ENCODE peak calls at places on chromosomes 12 and 14, in four cellular contexts. C is IMR-90, V is body of pancreas, B is breast epithelium. S is an unnamed sample.

GRCh38 chr12:105048315-105048714 is 35.9 kb downstream of the ALDH1L2 start:
- DNase-seq in V (no peak), C (no peak), B (no peak), S (no peak)

GRCh38 chr12:70638639-70639349 is 1.6 kb upstream of the PTPRB start:
- DNase-seq in C (no peak), V (no peak), B (no peak), S (no peak)

GRCh38 chr12:1073652-1074051 is 82.6 kb downstream of the ERC1 start:
- DNase-seq in B (no peak), C (no peak), V (no peak), S (no peak)

GRCh38 chr12:116650585-116650984 is 87.3 kb downstream of the SPRING1 start:
- DNase-seq in V (no peak), B (no peak), C (no peak), S (no peak)

GRCh38 chr14:97641827-97642226 is 844.6 kb downstream of the VRK1 start:
- DNase-seq in C (no peak), B (no peak), V (no peak), S (no peak)

GRCh38 chr12:116880817-116881324 is 370 bp downstream of the HRK start:
- DNase-seq in B (no peak), C (peak), V (peak), S (peak)

GRCh38 chr12:42094277-42094676 is 50.4 kb downstream of the GXYLT1 start:
- DNase-seq in V (no peak), C (peak), B (no peak), S (peak)

GRCh38 chr14:36647827-36648753 is 13.6 kb upstream of the PAX9 start:
- DNase-seq in B (no peak), V (peak), C (peak), S (no peak)

GRCh38 chr12:25938581-25938980 is 19.9 kb upstream of the RASSF8 start:
- DNase-seq in C (no peak), B (no peak), V (no peak), S (no peak)

GRCh38 chr14:92352158-92352985 is 29.4 kb downstream of the SLC24A4 start:
- DNase-seq in C (no peak), B (no peak), V (no peak), S (peak)

GRCh38 chr12:52873832-52874572 is 25.2 kb upstream of the KRT78 start:
- DNase-seq in V (peak), B (peak), C (peak), S (peak)

GRCh38 chr12:107447336-107447735 is 238.3 kb upstream of the PWP1 start:
- DNase-seq in C (no peak), B (no peak), V (no peak), S (no peak)

GRCh38 chr12:57846285-57846576 is 298 bp downstream of the CTDSP2 start:
- DNase-seq in V (no peak), C (no peak), B (no peak), S (no peak)

GRCh38 chr14:72921396-72921795 is 4.9 kb upstream of the DCAF4 start:
- DNase-seq in V (no peak), C (peak), B (no peak), S (no peak)

GRCh38 chr12:130136536-130136935 is 25.7 kb upstream of the FZD10 start:
- DNase-seq in C (no peak), V (no peak), B (no peak), S (no peak)

GRCh38 chr12:4164591-4165558 is 108.7 kb upstream of the CCND2 start:
- DNase-seq in V (no peak), C (peak), B (no peak), S (peak)

GRCh38 chr14:53851394-53852056 is 105.1 kb downstream of the BMP4 start:
- DNase-seq in C (peak), B (no peak), V (no peak), S (no peak)

GRCh38 chr14:53180272-53181221 is 27.4 kb upstream of the DDHD1 start:
- DNase-seq in C (peak), V (no peak), B (no peak), S (no peak)

GRCh38 chr14:64689292-64689691 is 14.9 kb upstream of the PLEKHG3 start:
- DNase-seq in B (no peak), C (no peak), V (no peak), S (no peak)

GRCh38 chr12:110638792-110639191 is 24.9 kb downstream of the TCTN1 start:
- DNase-seq in V (no peak), C (peak), B (no peak), S (no peak)

GRCh38 chr12:65205886-65206285 is 36.5 kb downstream of the LEMD3 start:
- DNase-seq in V (no peak), B (no peak), C (no peak), S (no peak)

GRCh38 chr14:42293180-42293579 is 686.5 kb downstream of the LRFN5 start:
- DNase-seq in B (no peak), C (no peak), V (no peak), S (no peak)

GRCh38 chr12:1319215-1319614 is 275.2 kb downstream of the FBXL14 start:
- DNase-seq in V (no peak), C (peak), B (no peak), S (no peak)

GRCh38 chr14:22535126-22535525 is 53.9 kb downstream of the DAD1 start:
- DNase-seq in C (no peak), B (no peak), V (no peak), S (no peak)
- TF ChIP-seq POLR2A in C (no peak), B (no peak), V (no peak), S (no peak)

GRCh38 chr12:6945613-6946012 is 1.8 kb downstream of the C12orf57 start:
- DNase-seq in C (no peak), V (no peak), B (no peak), S (no peak)

GRCh38 chr12:6943719-6944380 is at the start of the genes C12orf57 and RNU7-1:
- DNase-seq in C (peak), B (peak), V (peak), S (peak)

GRCh38 chr12:6946033-6946919 is 2.5 kb downstream of the C12orf57 start:
- DNase-seq in V (peak), B (peak), C (no peak), S (no peak)

GRCh38 chr12:6943387-6943718 is 263 bp upstream of the RNU7-1 start:
- DNase-seq in B (no peak), V (peak), C (peak), S (peak)

DNA sequence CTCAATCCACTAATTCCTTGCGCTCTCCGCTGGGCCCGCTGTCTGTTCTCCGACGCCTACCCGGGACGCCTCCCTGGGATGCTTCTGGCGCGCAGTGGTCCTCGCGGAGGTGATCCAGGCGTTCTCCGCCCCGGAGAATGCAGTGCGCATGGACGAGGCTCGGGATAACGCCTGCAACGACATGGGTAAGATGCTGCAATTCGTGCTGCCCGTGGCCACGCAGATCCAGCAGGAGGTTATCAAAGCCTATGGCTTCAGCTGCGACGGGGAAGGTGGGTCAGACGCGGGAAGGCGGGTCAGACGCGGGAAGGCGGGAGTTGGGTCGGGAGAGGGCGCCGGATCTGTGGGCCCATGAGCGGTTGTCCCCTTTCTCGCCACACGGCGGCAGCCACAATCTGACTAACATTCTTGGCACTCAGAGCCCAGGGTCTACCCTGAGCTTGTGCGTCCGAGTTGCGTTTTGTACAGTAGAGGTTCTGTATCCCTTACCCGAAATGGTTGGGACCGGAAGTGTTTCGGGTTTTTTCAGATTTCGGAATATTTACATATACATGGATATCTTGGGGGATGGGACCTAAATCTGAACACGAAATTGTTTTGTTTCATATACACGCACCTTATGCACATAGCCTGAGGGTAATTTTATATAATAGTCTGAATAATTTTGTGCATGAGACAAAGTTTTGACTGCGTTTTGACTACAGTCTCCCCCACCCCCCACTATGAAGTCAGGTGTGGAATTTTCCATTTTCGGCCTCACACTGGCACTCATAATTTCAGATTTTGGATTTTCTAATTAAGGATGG is 762 bp downstream of the C12orf57 start:
- DNase-seq in C (peak), B (peak), V (peak), S (peak)
- TF ChIP-seq POLR2A in C (no peak), B (peak), V (no peak), S (peak)

GRCh38 chr12:49698619-49699545 is 8.3 kb downstream of the FMNL3 start:
- DNase-seq in V (no peak), C (peak), B (no peak), S (no peak)
- TF ChIP-seq POLR2A in V (no peak), C (no peak), B (no peak), S (no peak)

GRCh38 chr12:11730299-11731041 is 81.0 kb downstream of the ETV6 start:
- DNase-seq in V (peak), C (no peak), B (peak), S (no peak)

GRCh38 chr12:11731042-11731357 is 81.5 kb downstream of the ETV6 start:
- DNase-seq in C (no peak), V (no peak), B (no peak), S (no peak)

GRCh38 chr12:11728154-11728755 is 78.8 kb downstream of the ETV6 start:
- DNase-seq in C (no peak), V (no peak), B (no peak), S (no peak)

GRCh38 chr12:11729008-11729407 is 79.5 kb downstream of the ETV6 start:
- DNase-seq in B (no peak), C (no peak), V (peak), S (no peak)

GRCh38 chr12:11729439-11730150 is 80.1 kb downstream of the ETV6 start:
- DNase-seq in C (no peak), V (no peak), B (no peak), S (no peak)
- TF ChIP-seq POLR2A in C (no peak), V (no peak), B (no peak), S (no peak)

GRCh38 chr14:60509438-60510253 is 700 bp downstream of the SIX6 start:
- DNase-seq in B (no peak), V (no peak), C (no peak), S (no peak)

GRCh38 chr14:60510254-60510975 is 1.5 kb downstream of the SIX6 start:
- DNase-seq in B (no peak), C (no peak), V (no peak), S (no peak)

GRCh38 chr14:60508363-60508706 is 611 bp upstream of the SIX6 start:
- DNase-seq in B (no peak), V (no peak), C (no peak), S (no peak)

GRCh38 chr14:60506985-60507829 is 1.7 kb upstream of the SIX6 start:
- DNase-seq in V (no peak), C (no peak), B (no peak), S (no peak)

DNA sequence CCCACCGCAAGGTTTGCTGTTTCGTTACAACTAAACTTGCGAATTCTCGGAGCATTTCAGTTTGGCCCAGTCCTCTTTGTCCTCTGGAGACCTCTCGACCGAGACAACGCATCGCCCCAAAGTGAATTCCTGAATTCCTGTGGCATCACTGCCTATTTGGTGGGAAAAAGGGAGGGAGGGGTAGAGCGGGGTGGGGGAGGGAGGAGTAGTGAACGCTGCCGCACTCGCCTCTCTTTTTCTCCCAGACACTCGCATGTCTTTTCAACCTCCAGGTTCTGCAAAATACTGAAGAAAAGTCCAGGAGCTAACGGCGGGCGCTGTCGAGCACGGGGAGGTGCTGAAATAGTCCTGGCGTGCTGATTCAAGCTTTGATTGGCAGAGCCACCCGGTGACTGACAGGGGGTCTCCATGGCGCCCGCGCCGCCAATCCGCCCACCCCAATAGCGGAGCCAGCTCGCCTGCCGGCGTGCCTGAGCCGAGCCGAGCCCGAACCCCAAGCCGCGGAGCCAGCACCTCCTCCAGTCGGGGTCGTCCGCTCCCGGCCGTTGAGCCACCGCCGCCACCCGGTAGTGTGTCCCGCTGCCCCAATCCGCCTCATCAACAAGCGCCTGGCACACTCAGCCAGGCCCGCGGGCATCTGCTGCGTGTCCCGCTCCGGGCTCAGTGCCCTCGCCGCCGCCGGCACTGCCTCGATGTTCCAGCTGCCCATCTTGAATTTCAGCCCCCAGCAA is at the start of gene SIX6:
- DNase-seq in B (no peak), V (no peak), C (peak), S (no peak)
- TF ChIP-seq POLR2A in B (no peak), V (no peak), C (no peak), S (no peak)

GRCh38 chr14:51094901-51095853 is at the start of gene TRIM9:
- DNase-seq in B (peak), C (peak), V (peak), S (peak)
- TF ChIP-seq POLR2A in B (no peak), C (no peak), V (peak), S (peak)

DNA sequence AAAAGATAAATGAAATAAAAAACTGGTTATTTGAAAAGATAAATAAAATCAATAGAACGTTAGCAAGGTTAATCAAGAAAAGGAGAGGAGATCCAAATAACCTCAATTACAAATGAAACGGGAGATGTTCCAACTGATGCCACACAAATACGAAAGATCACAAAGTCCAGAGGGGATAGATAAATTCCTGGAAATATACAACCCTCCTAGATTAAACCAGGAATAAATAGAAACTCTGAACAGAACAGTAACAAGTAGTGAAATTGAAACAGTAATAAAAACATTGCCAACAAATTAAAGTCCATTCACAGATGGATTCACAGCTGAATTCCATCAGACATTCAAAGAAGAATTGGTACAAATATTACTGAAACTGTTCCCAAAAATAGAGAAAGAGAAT is 12.4 kb downstream of the CLEC1A start:
- DNase-seq in C (no peak), V (no peak), B (no peak), S (no peak)
- TF ChIP-seq POLR2A in C (no peak), V (no peak), B (no peak), S (no peak)

GRCh38 chr12:20369164-20370000 is 1.0 kb downstream of the PDE3A start:
- DNase-seq in B (no peak), V (peak), C (peak), S (no peak)
- TF ChIP-seq POLR2A in B (no peak), V (peak), C (no peak), S (peak)